ENCODE peak calls at places on chromosomes 16 and 17, in five cellular contexts. B is A549, P is astrocyte of the spinal cord, J is ascending aorta, K is Peyer's patch. W is an unnamed sample.

GRCh38 chr16:11057696-11058345 is 113.5 kb downstream of the CLEC16A start:
- DNase-seq in B (no peak), P (no peak), J (no peak), K (no peak), W (no peak)

GRCh38 chr17:58330997-58331814 is 2.6 kb upstream of the TSPOAP1 start:
- DNase-seq in B (no peak), P (no peak), J (no peak), K (peak), W (no peak)

GRCh38 chr16:89052191-89052787 is 41.4 kb upstream of the ACSF3 start:
- DNase-seq in B (no peak), P (no peak), J (no peak), K (no peak), W (no peak)

GRCh38 chr16:81315271-81316175 is 761 bp downstream of the GAN start:
- DNase-seq in B (peak), P (peak), J (peak), K (peak), W (peak)

GRCh38 chr17:32536736-32537646 is 50.2 kb downstream of the CDK5R1 start:
- DNase-seq in B (no peak), P (peak), J (peak), K (no peak), W (no peak)

GRCh38 chr16:67190448-67191399 is 788 bp upstream of the EXOC3L1 start:
- DNase-seq in B (no peak), P (no peak), J (no peak), K (no peak), W (no peak)

GRCh38 chr17:79131701-79132100 is 57.1 kb downstream of the ENGASE start:
- DNase-seq in B (no peak), P (no peak), J (no peak), K (no peak), W (no peak)

GRCh38 chr17:72205357-72205756 is 84.5 kb downstream of the SOX9 start:
- DNase-seq in B (no peak), P (no peak), J (no peak), K (no peak), W (no peak)

GRCh38 chr17:42526031-42526444 is 10.0 kb upstream of the NAGLU start:
- DNase-seq in B (no peak), P (peak), J (no peak), K (no peak), W (no peak)

GRCh38 chr16:78081341-78081740 is 18.1 kb upstream of the WWOX start:
- DNase-seq in B (no peak), P (no peak), J (no peak), K (no peak), W (no peak)

GRCh38 chr16:86619263-86619935 is 41.0 kb downstream of the FOXL1 start:
- DNase-seq in B (peak), P (no peak), J (no peak), K (no peak), W (no peak)

GRCh38 chr16:54407596-54407995 is 121.0 kb upstream of the IRX3 start:
- DNase-seq in B (no peak), P (peak), J (no peak), K (no peak), W (peak)

GRCh38 chr17:35065880-35066279 is 2.4 kb upstream of the RFFL start:
- DNase-seq in B (no peak), P (no peak), J (no peak), K (no peak), W (no peak)

GRCh38 chr17:40499551-40500189 is 1.8 kb downstream of the TNS4 start:
- DNase-seq in B (peak), P (peak), J (peak), K (peak), W (peak)

GRCh38 chr17:29760771-29761682 is 138.3 kb upstream of the CORO6 start:
- DNase-seq in B (peak), P (peak), J (peak), K (peak), W (peak)

GRCh38 chr16:89167425-89167941 is 4.1 kb upstream of the CDH15 start:
- DNase-seq in B (peak), P (peak), J (peak), K (peak), W (peak)

GRCh38 chr17:40910441-40910841 is 25.4 kb upstream of the KRT20 start:
- DNase-seq in B (no peak), P (peak), J (no peak), K (no peak), W (peak)

GRCh38 chr16:67312450-67313118 is 14.0 kb downstream of the KCTD19 start:
- DNase-seq in B (no peak), P (no peak), J (no peak), K (no peak), W (no peak)

GRCh38 chr16:12111819-12112218 is 135.3 kb downstream of the SNX29 start:
- DNase-seq in B (no peak), P (no peak), J (no peak), K (no peak), W (no peak)

GRCh38 chr17:73363788-73364522 is 52.2 kb upstream of the CDC42EP4 start:
- DNase-seq in B (no peak), P (no peak), J (no peak), K (no peak), W (no peak)

GRCh38 chr16:11474617-11475291 is 112.0 kb downstream of the LITAF start:
- DNase-seq in B (no peak), P (no peak), J (no peak), K (no peak), W (peak)

GRCh38 chr17:39357978-39358377 is 43.4 kb downstream of the FBXL20 start:
- DNase-seq in B (no peak), P (no peak), J (no peak), K (no peak), W (no peak)

GRCh38 chr16:89931964-89932363 is 8.8 kb downstream of the TUBB3 start:
- DNase-seq in B (no peak), P (no peak), J (no peak), K (no peak), W (no peak)

GRCh38 chr16:88649195-88649923 is 1.5 kb downstream of the CYBA start:
- DNase-seq in B (no peak), P (no peak), J (no peak), K (no peak), W (no peak)

GRCh38 chr17:30565073-30565935 is 88.1 kb downstream of the GOSR1 start:
- DNase-seq in B (no peak), P (no peak), J (no peak), K (no peak), W (peak)

GRCh38 chr17:73826181-73826871 is 182.1 kb upstream of the SDK2 start:
- DNase-seq in B (no peak), P (no peak), J (no peak), K (no peak), W (no peak)

GRCh38 chr17:44760474-44761308 is 1.9 kb downstream of the ADAM11 start:
- DNase-seq in B (no peak), P (no peak), J (no peak), K (no peak), W (no peak)

GRCh38 chr17:67566656-67567055 is 151.1 kb upstream of the NOL11 start:
- DNase-seq in B (no peak), P (no peak), J (no peak), K (no peak), W (peak)

GRCh38 chr16:82184213-82184612 is 14.2 kb upstream of the MPHOSPH6 start:
- DNase-seq in B (no peak), P (no peak), J (no peak), K (no peak), W (no peak)

GRCh38 chr17:60959011-60959410 is 281.4 kb downstream of the BCAS3 start:
- DNase-seq in B (no peak), P (peak), J (no peak), K (no peak), W (no peak)

GRCh38 chr17:66542183-66542966 is 240.0 kb downstream of the PRKCA start:
- DNase-seq in B (no peak), P (peak), J (no peak), K (no peak), W (peak)

GRCh38 chr17:11921296-11921695 is 76.0 kb downstream of the ZNF18 start:
- DNase-seq in B (no peak), P (no peak), J (no peak), K (no peak), W (peak)

GRCh38 chr16:80775450-80775849 is 28.9 kb downstream of the CDYL2 start:
- DNase-seq in B (no peak), P (no peak), J (no peak), K (no peak), W (no peak)

GRCh38 chr16:23148513-23149266 is 562 bp downstream of the USP31 start:
- DNase-seq in B (peak), P (peak), J (peak), K (peak), W (peak)

GRCh38 chr16:12089492-12090161 is 113.1 kb downstream of the SNX29 start:
- DNase-seq in B (no peak), P (peak), J (peak), K (peak), W (peak)

GRCh38 chr17:42456223-42457106 is 2.2 kb upstream of the ATP6V0A1 start:
- DNase-seq in B (no peak), P (peak), J (no peak), K (peak), W (peak)

GRCh38 chr17:80861892-80862291 is 129.7 kb upstream of the CHMP6 start:
- DNase-seq in B (peak), P (peak), J (no peak), K (no peak), W (peak)

DNA sequence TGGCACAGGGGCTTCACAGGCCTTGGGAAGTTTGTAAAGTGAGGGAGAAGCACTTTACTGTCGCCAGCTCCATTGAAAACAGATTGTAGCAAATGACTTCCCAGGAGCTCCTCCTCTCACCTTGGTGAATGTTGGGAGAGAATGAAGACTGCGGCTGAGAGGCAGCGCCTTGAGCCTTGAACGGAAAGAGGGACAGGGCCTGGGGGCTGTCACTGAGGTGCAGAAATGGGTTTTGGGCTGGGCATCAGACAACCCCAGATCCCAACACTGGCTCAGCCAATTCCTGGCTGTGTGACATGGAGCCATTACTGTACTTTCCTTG is 603 bp upstream of the MRTFB start:
- DNase-seq in B (no peak), P (no peak), J (no peak), K (no peak), W (no peak)
- H3K4me3 ChIP-seq in B (peak), P (peak), J (peak), K (peak), W (peak)

GRCh38 chr17:82901836-82902235 is 62.0 kb upstream of the ZNF750 start:
- DNase-seq in B (no peak), P (no peak), J (no peak), K (no peak), W (no peak)

GRCh38 chr17:82898976-82899514 is 59.2 kb upstream of the ZNF750 start:
- DNase-seq in B (no peak), P (no peak), J (no peak), K (no peak), W (no peak)

GRCh38 chr17:82901356-82901755 is 61.5 kb upstream of the ZNF750 start:
- DNase-seq in B (no peak), P (no peak), J (no peak), K (no peak), W (no peak)

GRCh38 chr17:82899941-82900340 is 60.1 kb upstream of the ZNF750 start:
- DNase-seq in B (no peak), P (no peak), J (no peak), K (no peak), W (no peak)

GRCh38 chr17:82900741-82901140 is 60.9 kb upstream of the ZNF750 start:
- DNase-seq in B (no peak), P (peak), J (no peak), K (no peak), W (no peak)
- TF ChIP-seq CTCF in B (no peak), P (no peak), J (no peak), K (no peak), W (no peak)

GRCh38 chr16:84228321-84228838 is 11.4 kb downstream of the KCNG4 start:
- DNase-seq in B (peak), P (peak), J (peak), K (no peak), W (peak)
- H3K4me3 ChIP-seq in B (no peak), P (no peak), J (peak), K (no peak), W (no peak)

GRCh38 chr16:7400117-7400890 is 67.7 kb downstream of the RBFOX1 start:
- DNase-seq in B (no peak), P (no peak), J (no peak), K (no peak), W (no peak)

GRCh38 chr16:7404217-7404616 is 71.6 kb downstream of the RBFOX1 start:
- DNase-seq in B (no peak), P (no peak), J (no peak), K (no peak), W (no peak)

GRCh38 chr16:7399296-7399695 is 66.7 kb downstream of the RBFOX1 start:
- DNase-seq in B (no peak), P (no peak), J (no peak), K (no peak), W (no peak)

GRCh38 chr16:7408700-7409340 is 76.2 kb downstream of the RBFOX1 start:
- DNase-seq in B (no peak), P (no peak), J (no peak), K (no peak), W (no peak)

DNA sequence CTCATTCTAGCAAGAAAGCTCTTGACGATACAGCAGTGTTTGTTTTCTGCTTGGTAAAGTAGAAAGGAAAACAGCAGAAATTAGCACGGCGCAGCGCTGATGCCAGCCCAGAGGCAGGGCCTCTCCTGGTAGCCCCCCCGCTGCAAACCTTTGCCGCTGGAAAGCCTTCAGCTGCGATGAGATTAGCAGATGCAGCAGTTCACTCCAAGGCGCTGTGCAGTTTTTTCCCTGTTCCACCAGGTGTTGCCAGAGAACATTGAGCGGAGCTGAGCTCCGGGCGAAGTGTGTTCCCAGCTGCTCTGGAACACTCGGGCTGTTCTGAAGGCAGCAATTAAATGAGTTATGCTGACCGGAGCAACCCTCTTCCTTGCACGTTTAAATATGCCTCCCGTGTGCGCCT is 72.5 kb downstream of the RBFOX1 start:
- DNase-seq in B (no peak), P (no peak), J (no peak), K (no peak), W (no peak)
- TF ChIP-seq CTCF in B (no peak), P (peak), J (no peak), K (no peak), W (no peak)

GRCh38 chr17:48568499-48569259 is 9.5 kb downstream of the HOXB4 start:
- DNase-seq in B (no peak), P (no peak), J (no peak), K (no peak), W (no peak)

GRCh38 chr17:48570325-48571023 is 7.7 kb downstream of the HOXB4 start:
- DNase-seq in B (no peak), P (no peak), J (no peak), K (no peak), W (no peak)

GRCh38 chr17:48569676-48570324 is 8.3 kb downstream of the HOXB4 start:
- DNase-seq in B (no peak), P (no peak), J (no peak), K (no peak), W (no peak)

GRCh38 chr17:48571826-48572417 is 6.2 kb downstream of the HOXB4 start:
- DNase-seq in B (no peak), P (no peak), J (no peak), K (no peak), W (no peak)

GRCh38 chr17:48571024-48571818 is 6.9 kb downstream of the HOXB4 start:
- DNase-seq in B (no peak), P (no peak), J (no peak), K (no peak), W (no peak)
- H3K4me3 ChIP-seq in B (no peak), P (peak), J (peak), K (no peak), W (no peak)

GRCh38 chr17:49843774-49844350 is 4.0 kb downstream of the TAC4 start:
- DNase-seq in B (peak), P (no peak), J (no peak), K (no peak), W (no peak)
- TF ChIP-seq CTCF in B (peak), P (peak), J (no peak), K (no peak), W (peak)

DNA sequence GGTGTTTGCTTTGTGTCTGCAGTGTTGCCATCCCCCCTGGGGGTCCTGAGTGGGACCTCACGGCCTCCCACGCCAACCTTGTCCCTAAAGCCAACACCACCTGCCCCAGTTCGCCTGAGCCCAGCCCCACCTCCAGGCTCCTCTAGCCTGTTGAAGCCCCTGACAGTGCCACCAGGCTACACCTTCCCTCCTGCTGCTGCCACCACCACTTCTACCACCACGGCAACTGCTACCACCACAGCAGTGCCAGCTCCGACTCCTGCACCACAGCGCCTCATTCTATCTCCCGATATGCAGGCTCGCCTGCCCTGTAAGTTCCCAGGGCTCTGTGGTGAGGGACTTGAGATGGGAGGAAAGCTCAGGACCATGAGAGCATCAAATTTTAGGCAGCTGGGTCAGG is 22.2 kb downstream of the SRCAP start:
- DNase-seq in B (no peak), P (no peak), J (no peak), K (no peak), W (no peak)
- H3K4me3 ChIP-seq in B (no peak), P (no peak), J (no peak), K (no peak), W (no peak)

GRCh38 chr16:70289229-70290098 is at the start of gene AARS1:
- DNase-seq in B (peak), P (peak), J (peak), K (peak), W (peak)
- TF ChIP-seq CTCF in B (no peak), P (no peak), J (no peak), K (no peak), W (no peak)

DNA sequence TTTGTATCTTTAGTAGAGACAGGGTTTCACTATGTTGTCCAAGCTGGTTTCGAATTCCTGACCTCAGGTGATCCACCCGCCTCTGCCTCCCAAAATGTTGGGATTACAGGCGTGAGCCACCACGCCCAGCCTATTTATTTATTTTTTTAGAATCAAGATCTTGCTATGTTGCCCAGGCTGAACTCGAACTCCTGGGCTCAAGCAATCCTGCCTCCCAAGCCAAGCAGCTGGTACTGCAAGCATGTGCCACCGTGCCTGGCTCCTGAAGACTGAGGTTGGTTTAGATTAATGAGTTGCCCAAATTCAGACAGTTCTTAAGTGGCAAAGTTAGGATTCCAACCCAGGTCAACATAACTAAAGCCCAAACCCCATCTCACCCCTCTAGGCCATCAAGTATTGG is 7.9 kb downstream of the SLC52A1 start:
- DNase-seq in B (no peak), P (no peak), J (no peak), K (no peak), W (no peak)
- H3K4me3 ChIP-seq in B (no peak), P (no peak), J (no peak), K (no peak), W (no peak)